ENCODE peak calls at places on chromosomes 1 and 21, in six cellular contexts. U, N, V, C, D and E are unnamed samples.

GRCh38 chr21:37849703-37850102 is 66.6 kb downstream of the KCNJ6 start:
- DNase-seq in U (no peak), N (no peak), V (no peak), C (no peak), D (no peak), E (no peak)

GRCh38 chr1:226405411-226405988 is 2.4 kb downstream of the PARP1 start:
- DNase-seq in U (no peak), N (peak; percentile 66), V (peak; percentile 78), C (no peak), D (no peak), E (no peak)

GRCh38 chr21:36250423-36251075 is 69.4 kb upstream of the MORC3 start:
- DNase-seq in U (no peak), N (peak; percentile 82), V (no peak), C (no peak), D (no peak), E (no peak)

GRCh38 chr1:3553166-3553939 is 58.0 kb downstream of the MEGF6 start:
- DNase-seq in U (no peak), N (no peak), V (peak; percentile 65), C (no peak), D (no peak), E (no peak)

GRCh38 chr1:66282343-66282852 is 251.6 kb upstream of the SGIP1 start:
- DNase-seq in U (peak; percentile 56), N (no peak), V (no peak), C (peak; percentile 14), D (no peak), E (no peak)

GRCh38 chr1:11383553-11384169 is 95.3 kb upstream of the DISP3 start:
- DNase-seq in U (no peak), N (no peak), V (no peak), C (no peak), D (no peak), E (no peak)

GRCh38 chr21:28253378-28253777 is 739.3 kb downstream of the LTN1 start:
- DNase-seq in U (no peak), N (no peak), V (no peak), C (no peak), D (no peak), E (no peak)

GRCh38 chr1:180181048-180181447 is 26.4 kb downstream of the QSOX1 start:
- DNase-seq in U (peak; percentile 14), N (peak; percentile 70), V (no peak), C (no peak), D (no peak), E (no peak)

GRCh38 chr21:34274001-34274400 is 89.8 kb upstream of the KCNE2 start:
- DNase-seq in U (no peak), N (no peak), V (no peak), C (no peak), D (no peak), E (no peak)